ENCODE peak calls at places on chromosomes 3 and 15, in four cellular contexts. B, Q, O and V are unnamed samples. For H3K4me1 and H3K9me3, the result is how much of the 10 kb centered on the place peaks cover.

GRCh38 chr15:30928076-30928475 is 24.4 kb downstream of the FAN1 start:
- DNase-seq in B (no peak), Q (no peak), O (no peak), V (no peak)

GRCh38 chr3:15330031-15330596 is 2.3 kb downstream of the SH3BP5 start:
- DNase-seq in B (no peak), Q (peak), O (peak), V (peak)

GRCh38 chr3:101195951-101196713 is 124.2 kb downstream of the IMPG2 start:
- DNase-seq in B (no peak), Q (no peak), O (peak), V (peak)

GRCh38 chr3:49081429-49081828 is 12.4 kb downstream of the QRICH1 start:
- DNase-seq in B (no peak), Q (no peak), O (no peak), V (no peak)

GRCh38 chr3:112984485-112984884 is 6.3 kb upstream of the GTPBP8 start:
- DNase-seq in B (no peak), Q (no peak), O (no peak), V (no peak)

GRCh38 chr3:20055020-20055775 is 15.0 kb downstream of the KAT2B start:
- DNase-seq in B (no peak), Q (no peak), O (no peak), V (no peak)

GRCh38 chr15:90680371-90680935 is 36.7 kb upstream of the BLM start:
- DNase-seq in B (no peak), Q (no peak), O (no peak), V (peak)

GRCh38 chr3:61571516-61572336 is 10.4 kb downstream of the PTPRG start:
- DNase-seq in B (no peak), Q (no peak), O (no peak), V (peak)

GRCh38 chr3:122415762-122416654 is at the start of gene WDR5B:
- DNase-seq in B (peak), Q (peak), O (peak), V (peak)

GRCh38 chr3:17740703-17741102 is 1.7 kb downstream of the TBC1D5 start:
- DNase-seq in B (no peak), Q (no peak), O (no peak), V (peak)

GRCh38 chr3:16319307-16319706 is 54.3 kb downstream of the OXNAD1 start:
- DNase-seq in B (no peak), Q (no peak), O (no peak), V (no peak)

GRCh38 chr15:67091073-67091965 is 25.9 kb downstream of the SMAD3 start:
- DNase-seq in B (peak), Q (no peak), O (peak), V (peak)

GRCh38 chr3:161854232-161854771 is 357.7 kb downstream of the OTOL1 start:
- DNase-seq in B (no peak), Q (no peak), O (no peak), V (peak)

GRCh38 chr3:182005683-182006082 is 294.0 kb downstream of the SOX2 start:
- DNase-seq in B (no peak), Q (no peak), O (no peak), V (no peak)

DNA sequence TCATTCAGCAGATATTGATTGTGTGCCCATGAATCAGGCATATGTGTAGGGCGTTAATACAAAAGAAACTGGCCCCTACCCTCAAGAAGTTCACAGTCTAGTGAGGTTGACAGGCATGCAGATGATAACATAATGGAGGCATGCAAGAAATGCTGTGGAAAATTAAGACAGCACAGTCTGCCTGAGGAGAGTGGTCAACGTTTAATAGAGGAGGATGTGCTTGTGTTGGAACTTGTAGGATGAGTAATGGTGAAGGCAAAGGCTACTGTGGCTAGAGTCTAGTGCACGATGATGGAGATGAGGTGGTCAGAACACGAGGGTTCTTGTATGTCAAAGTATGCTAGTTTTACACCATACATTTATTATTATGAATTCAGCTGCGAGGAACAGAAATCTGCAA is 295.7 kb downstream of the SOX2 start:
- DNase-seq in B (no peak), Q (no peak), O (no peak), V (peak)
- H3K4me1 ChIP-seq in B (under half), Q (under half), O (under half), V (under half)

GRCh38 chr3:194389269-194389668 is 9.8 kb downstream of the GP5 start:
- DNase-seq in B (no peak), Q (peak), O (no peak), V (no peak)

GRCh38 chr3:194386610-194387009 is 12.5 kb downstream of the GP5 start:
- DNase-seq in B (no peak), Q (no peak), O (no peak), V (no peak)

GRCh38 chr3:194387276-194387675 is 11.8 kb downstream of the GP5 start:
- DNase-seq in B (no peak), Q (peak), O (no peak), V (no peak)

GRCh38 chr3:194387926-194388418 is 11.1 kb downstream of the GP5 start:
- DNase-seq in B (no peak), Q (peak), O (no peak), V (no peak)

GRCh38 chr3:194390835-194391234 is 8.2 kb downstream of the GP5 start:
- DNase-seq in B (no peak), Q (no peak), O (no peak), V (no peak)
- H3K9me3 ChIP-seq in B (under half), Q (under half), O (under half), V (under half)

GRCh38 chr3:189186093-189186492 is 14.3 kb downstream of the TPRG1 start:
- DNase-seq in B (peak), Q (no peak), O (peak), V (peak)

GRCh38 chr3:189188466-189188865 is 16.7 kb downstream of the TPRG1 start:
- DNase-seq in B (peak), Q (no peak), O (no peak), V (peak)

DNA sequence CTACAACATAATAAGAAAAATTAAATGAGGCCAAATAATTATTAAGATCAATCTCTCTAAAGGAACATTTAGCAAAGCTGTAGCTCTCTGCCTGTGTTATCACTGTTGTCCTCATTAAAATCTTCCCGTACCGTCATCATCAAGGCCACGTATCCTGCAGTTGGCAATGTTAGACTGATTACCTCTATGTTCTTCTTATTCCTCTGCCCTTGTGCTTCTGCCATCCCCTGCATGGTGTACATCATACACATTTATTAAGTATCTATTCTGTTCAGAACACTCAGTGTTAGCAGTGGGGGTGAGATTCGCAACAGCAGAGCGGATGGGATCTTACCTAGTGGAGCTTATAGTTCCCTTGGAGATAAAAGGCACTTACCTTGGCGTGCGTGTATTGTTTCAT is 12.8 kb downstream of the TPRG1 start:
- DNase-seq in B (no peak), Q (no peak), O (no peak), V (no peak)
- H3K4me1 ChIP-seq in B (under half), Q (under half), O (under half), V (under half)

GRCh38 chr15:57111002-57111401 is 192.6 kb downstream of the TCF12 start:
- DNase-seq in B (no peak), Q (no peak), O (no peak), V (no peak)

GRCh38 chr15:57114070-57114469 is 195.6 kb downstream of the TCF12 start:
- DNase-seq in B (no peak), Q (no peak), O (no peak), V (peak)

GRCh38 chr15:57109005-57109404 is 190.6 kb downstream of the TCF12 start:
- DNase-seq in B (no peak), Q (no peak), O (no peak), V (no peak)

GRCh38 chr15:57112178-57112577 is 193.7 kb downstream of the TCF12 start:
- DNase-seq in B (no peak), Q (no peak), O (no peak), V (peak)
- H3K9me3 ChIP-seq in B (under half), Q (under half), O (under half), V (under half)

GRCh38 chr15:23402140-23402539 is 44.9 kb downstream of the GOLGA6L2 start:
- DNase-seq in B (no peak), Q (no peak), O (no peak), V (no peak)
- H3K4me1 ChIP-seq in B (under half), Q (under half), O (under half), V (under half)

GRCh38 chr3:187336322-187336721 is 31.9 kb upstream of the RTP4 start:
- DNase-seq in B (no peak), Q (no peak), O (peak), V (no peak)

GRCh38 chr3:187340572-187340971 is 27.6 kb upstream of the RTP4 start:
- DNase-seq in B (no peak), Q (no peak), O (no peak), V (no peak)

GRCh38 chr3:187334904-187335303 is 33.3 kb upstream of the RTP4 start:
- DNase-seq in B (no peak), Q (no peak), O (no peak), V (no peak)
- H3K9me3 ChIP-seq in B (under half), Q (under half), O (under half), V (under half)

GRCh38 chr3:21417991-21418390 is 333.0 kb downstream of the ZNF385D start:
- DNase-seq in B (no peak), Q (no peak), O (no peak), V (peak)

DNA sequence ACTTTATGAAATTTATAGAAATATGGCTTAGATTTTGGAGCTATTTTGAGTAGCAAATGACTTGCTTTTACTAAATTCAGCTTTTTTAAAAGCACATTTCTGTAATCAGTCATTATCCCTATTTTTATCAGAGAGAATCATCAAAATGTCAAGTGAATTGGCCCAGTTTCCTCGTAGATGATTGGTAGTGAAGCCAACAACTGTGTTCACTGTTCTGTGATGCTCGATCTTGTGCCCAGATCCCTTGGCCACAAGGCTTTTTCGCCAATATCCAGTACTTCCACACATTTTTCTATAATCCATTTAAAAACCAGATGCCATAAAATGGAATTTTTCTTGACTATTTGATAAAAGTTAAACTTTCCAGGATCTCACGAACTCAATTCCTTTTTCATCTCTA is 336.5 kb downstream of the ZNF385D start:
- DNase-seq in B (no peak), Q (no peak), O (no peak), V (no peak)
- H3K4me1 ChIP-seq in B (under half), Q (under half), O (under half), V (under half)

GRCh38 chr3:36677331-36678007 is 86.9 kb downstream of the DCLK3 start:
- DNase-seq in B (no peak), Q (no peak), O (no peak), V (peak)
- H3K9me3 ChIP-seq in B (under half), Q (under half), O (under half), V (under half)